ENCODE peak calls at places on chromosomes 11 and 22, in five cellular contexts. S, K, E, P and J are unnamed samples.

GRCh38 chr22:19799322-19800190 is 39.0 kb downstream of the TBX1 start:
- DNase-seq in S (no peak), K (no peak), E (peak; percentile 40), P (no peak), J (peak; percentile 75)

GRCh38 chr11:112694244-112694643 is 267.0 kb upstream of the NCAM1 start:
- DNase-seq in S (no peak), K (no peak), E (no peak), P (no peak), J (no peak)

GRCh38 chr22:27473533-27473932 is 328.0 kb downstream of the MN1 start:
- DNase-seq in S (peak; percentile 56), K (peak; percentile 24), E (no peak), P (no peak), J (no peak)

GRCh38 chr11:76669901-76670474 is 559 bp downstream of the LRRC32 start:
- DNase-seq in S (no peak), K (no peak), E (peak; percentile 36), P (no peak), J (peak; percentile 74)

GRCh38 chr11:77401486-77402217 is 72.2 kb downstream of the PAK1 start:
- DNase-seq in S (no peak), K (no peak), E (no peak), P (no peak), J (no peak)

GRCh38 chr11:847876-848275 is 5.2 kb downstream of the TSPAN4 start:
- DNase-seq in S (no peak), K (no peak), E (no peak), P (no peak), J (no peak)

GRCh38 chr11:63534895-63535461 is 1.6 kb upstream of the PLAAT4 start:
- DNase-seq in S (no peak), K (no peak), E (no peak), P (no peak), J (no peak)

GRCh38 chr11:78224906-78225420 is 36.2 kb downstream of the USP35 start:
- DNase-seq in S (no peak), K (no peak), E (no peak), P (no peak), J (no peak)

GRCh38 chr11:60005360-60005759 is 11.6 kb upstream of the OOSP4B start:
- DNase-seq in S (no peak), K (no peak), E (no peak), P (no peak), J (no peak)

GRCh38 chr11:122981388-122982264 is at the start of gene BSX:
- DNase-seq in S (no peak), K (peak; percentile 75), E (peak; percentile 95), P (peak; percentile 12), J (no peak)

GRCh38 chr11:109783842-109784241 is 309.4 kb upstream of the ZC3H12C start:
- DNase-seq in S (no peak), K (no peak), E (no peak), P (peak; percentile 20), J (no peak)

GRCh38 chr11:5476184-5476819 is 12.2 kb upstream of the OR52D1 start:
- DNase-seq in S (peak; percentile 38), K (peak; percentile 69), E (peak; percentile 81), P (peak; percentile 25), J (no peak)

GRCh38 chr11:45097721-45098493 is 48.5 kb upstream of the PRDM11 start:
- DNase-seq in S (no peak), K (peak; percentile 79), E (peak; percentile 92), P (peak; percentile 47), J (no peak)

GRCh38 chr22:22460635-22461034 is 47.9 kb downstream of the ZNF280B start:
- DNase-seq in S (peak; percentile 7), K (peak; percentile 91), E (peak; percentile 47), P (no peak), J (no peak)

GRCh38 chr11:44634401-44635281 is 69.2 kb downstream of the CD82 start:
- DNase-seq in S (peak; percentile 10), K (peak; percentile 67), E (peak; percentile 84), P (peak; percentile 51), J (peak; percentile 89)

GRCh38 chr11:84236436-84236835 is 950.3 kb upstream of the CCDC90B start:
- DNase-seq in S (no peak), K (no peak), E (no peak), P (no peak), J (no peak)

GRCh38 chr11:45985212-45985611 is 62.8 kb downstream of the LARGE2 start:
- DNase-seq in S (no peak), K (no peak), E (no peak), P (no peak), J (no peak)

GRCh38 chr11:12123799-12124198 is 13.4 kb downstream of the MICAL2 start:
- DNase-seq in S (no peak), K (no peak), E (no peak), P (no peak), J (no peak)

GRCh38 chr22:40276877-40277823 is 69.2 kb upstream of the ADSL start:
- DNase-seq in S (no peak), K (no peak), E (no peak), P (no peak), J (no peak)

GRCh38 chr11:65132238-65132987 is 1.9 kb downstream of the SYVN1 start:
- DNase-seq in S (no peak), K (no peak), E (no peak), P (no peak), J (peak; percentile 61)

GRCh38 chr11:2200536-2200935 is 28.9 kb upstream of the TH start:
- DNase-seq in S (no peak), K (no peak), E (no peak), P (no peak), J (no peak)

DNA sequence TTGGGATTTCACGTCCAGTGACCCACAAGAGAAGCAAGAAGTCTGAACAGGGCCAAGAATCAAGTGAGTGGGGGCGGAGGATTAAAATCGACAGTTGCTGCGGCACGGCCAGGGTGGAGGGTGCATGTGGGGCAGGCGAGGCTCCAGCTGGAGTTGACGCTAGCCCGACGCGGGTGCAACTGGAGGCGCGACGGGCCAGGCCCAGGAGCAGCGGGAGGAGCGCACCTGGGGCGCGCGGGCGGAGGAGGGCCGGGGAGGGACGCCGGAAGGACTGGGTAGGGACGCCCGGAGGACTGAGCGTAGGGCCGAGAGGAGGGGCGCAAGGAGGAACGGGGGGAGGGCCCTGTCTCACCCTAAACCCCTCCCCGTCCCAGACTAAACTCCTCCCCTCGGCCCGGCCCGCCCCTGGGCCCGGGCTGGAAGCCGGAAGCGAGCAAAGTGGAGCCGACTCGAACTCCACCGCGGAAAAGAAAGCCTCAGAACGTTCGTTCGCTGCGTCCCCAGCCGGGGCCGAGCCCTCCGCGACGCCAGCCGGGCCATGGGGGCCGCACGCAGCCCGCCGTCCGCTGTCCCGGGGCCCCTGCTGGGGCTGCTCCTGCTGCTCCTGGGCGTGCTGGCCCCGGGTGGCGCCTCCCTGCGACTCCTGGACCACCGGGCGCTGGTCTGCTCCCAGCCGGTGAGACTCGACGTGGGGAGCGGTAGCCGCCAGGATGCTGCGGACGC is at the start of gene IL17RA:
- DNase-seq in S (peak; percentile 66), K (peak; percentile 98), E (peak; percentile 97), P (peak; percentile 96), J (peak; percentile 94)
- TF ChIP-seq POLR2AphosphoS5 in S (peak; percentile 60), K (peak; percentile 42), E (peak; percentile 58), P (peak; percentile 83), J (peak; percentile 67)

GRCh38 chr22:42686756-42687491 is 33.7 kb downstream of the A4GALT start:
- DNase-seq in S (no peak), K (no peak), E (no peak), P (no peak), J (no peak)

GRCh38 chr22:42685941-42686666 is 34.6 kb downstream of the A4GALT start:
- DNase-seq in S (no peak), K (no peak), E (peak; percentile 18), P (peak; percentile 48), J (peak; percentile 83)

GRCh38 chr22:42691440-42691839 is 29.2 kb downstream of the A4GALT start:
- DNase-seq in S (no peak), K (no peak), E (no peak), P (no peak), J (no peak)

GRCh38 chr22:42688914-42689275 is 31.8 kb downstream of the A4GALT start:
- DNase-seq in S (no peak), K (no peak), E (no peak), P (no peak), J (no peak)

GRCh38 chr22:42688241-42688913 is 32.3 kb downstream of the A4GALT start:
- DNase-seq in S (no peak), K (peak; percentile 37), E (peak; percentile 70), P (peak; percentile 78), J (peak; percentile 98)
- H3K27ac ChIP-seq in S (peak overlapping the region; percentile 40), K (no peak overlapping the region), E (peak overlapping the region; percentile 32), P (peak overlapping the region; percentile 86), J (peak overlapping the region; percentile 88)

GRCh38 chr22:42577623-42578240 is 24.0 kb downstream of the SERHL2 start:
- DNase-seq in S (no peak), K (no peak), E (no peak), P (no peak), J (no peak)
- TF ChIP-seq POLR2AphosphoS5 in S (no peak), K (no peak), E (no peak), P (no peak), J (no peak)

GRCh38 chr11:68117896-68118470 is 3.2 kb downstream of the CHKA start:
- DNase-seq in S (no peak), K (no peak), E (peak; percentile 84), P (no peak), J (peak; percentile 48)
- H3K27ac ChIP-seq in S (no peak overlapping the region), K (no peak overlapping the region), E (peak overlapping the region; percentile 64), P (peak overlapping the region; percentile 99), J (peak overlapping the region; percentile 99)

DNA sequence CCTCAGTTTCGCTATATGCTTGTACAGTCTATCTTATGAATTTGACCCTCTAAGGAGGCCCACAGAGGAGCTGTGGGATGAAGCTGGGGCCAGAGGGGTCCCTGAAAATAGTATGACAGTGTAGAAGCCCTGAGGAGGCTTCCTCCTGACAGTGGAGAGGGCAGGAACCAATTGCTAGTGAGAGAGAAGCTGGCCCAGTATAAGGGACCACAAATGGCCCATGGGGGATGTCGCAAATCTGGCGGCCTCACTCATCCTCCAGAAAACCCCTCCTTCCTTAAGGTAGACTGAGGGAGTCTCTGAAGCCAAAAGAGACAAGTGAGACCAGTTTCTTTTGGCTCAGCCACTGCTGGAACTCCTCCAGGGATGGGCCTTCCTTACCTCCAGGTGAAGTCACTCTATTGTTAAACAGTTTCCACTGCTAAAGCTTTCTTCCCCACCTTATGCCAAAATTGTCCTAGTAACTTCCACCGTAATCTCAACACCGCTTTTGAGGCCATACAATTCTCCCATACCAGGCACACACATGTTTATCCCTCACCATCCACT is 17.8 kb upstream of the CASTOR1 start:
- DNase-seq in S (no peak), K (no peak), E (no peak), P (no peak), J (no peak)
- TF ChIP-seq POLR2AphosphoS5 in S (no peak), K (no peak), E (no peak), P (no peak), J (no peak)

GRCh38 chr11:33920838-33921613 is 29.1 kb upstream of the LMO2 start:
- DNase-seq in S (no peak), K (no peak), E (no peak), P (no peak), J (no peak)
- H3K27ac ChIP-seq in S (no peak overlapping the region), K (no peak overlapping the region), E (no peak overlapping the region), P (no peak overlapping the region), J (no peak overlapping the region)

DNA sequence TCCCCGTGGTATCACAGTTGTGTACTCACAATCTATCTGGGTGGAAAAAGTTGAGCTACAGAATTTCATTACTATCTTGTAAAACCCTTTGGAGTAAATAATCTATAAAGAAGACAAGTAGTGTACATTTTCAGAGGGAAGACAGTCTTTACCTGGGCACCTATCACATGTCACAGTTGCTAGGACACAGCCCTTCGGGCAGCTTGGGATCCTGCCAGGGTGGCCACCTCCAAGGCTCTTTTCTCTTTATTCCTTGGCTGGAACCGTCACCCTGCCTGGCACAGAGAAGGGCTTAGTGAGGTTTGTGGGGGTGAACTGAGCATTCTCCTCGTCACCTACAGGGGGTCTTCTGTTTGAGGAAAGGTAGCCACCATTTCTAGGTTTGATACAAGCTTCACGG is 23.6 kb downstream of the LRRC74B start:
- DNase-seq in S (no peak), K (peak; percentile 17), E (no peak), P (no peak), J (no peak)
- TF ChIP-seq POLR2AphosphoS5 in S (no peak), K (no peak), E (no peak), P (no peak), J (no peak)

GRCh38 chr22:47695176-47695575 is 932.7 kb downstream of the TBC1D22A start:
- DNase-seq in S (no peak), K (no peak), E (no peak), P (no peak), J (no peak)
- H3K27ac ChIP-seq in S (no peak overlapping the region), K (no peak overlapping the region), E (no peak overlapping the region), P (no peak overlapping the region), J (no peak overlapping the region)